ENCODE peak calls at places on chromosomes 16 and 17, in four cellular contexts. One of them, this sample, is unnamed.

GRCh38 chr17:35986643-35987042 is at the start of gene CCL14:
- DNase-seq in GM12878: no peak
- DNase-seq in K562: no peak
- DNase-seq in HL-60: no peak
- DNase-seq in this sample: no peak

GRCh38 chr16:69693916-69694315 is 32.4 kb downstream of the NQO1 start:
- DNase-seq in K562: no peak
- DNase-seq in GM12878: no peak
- DNase-seq in HL-60: no peak
- DNase-seq in this sample: no peak

GRCh38 chr17:50772251-50772650 is 4.9 kb upstream of the ANKRD40CL start:
- DNase-seq in HL-60: no peak
- DNase-seq in GM12878: no peak
- DNase-seq in K562: peak
- DNase-seq in this sample: peak

GRCh38 chr17:35387496-35387895 is 14.1 kb upstream of the SLFN11 start:
- DNase-seq in HL-60: no peak
- DNase-seq in K562: no peak
- DNase-seq in GM12878: no peak
- DNase-seq in this sample: no peak

GRCh38 chr17:75468311-75468754 is 11.9 kb downstream of the TMEM94 start:
- DNase-seq in GM12878: no peak
- DNase-seq in HL-60: no peak
- DNase-seq in K562: no peak
- DNase-seq in this sample: no peak

GRCh38 chr17:2085648-2085949 is 30.7 kb downstream of the HIC1 start:
- DNase-seq in K562: no peak
- DNase-seq in HL-60: no peak
- DNase-seq in GM12878: no peak
- DNase-seq in this sample: no peak

GRCh38 chr17:78723001-78723796 is 58.9 kb downstream of the CYTH1 start:
- DNase-seq in HL-60: no peak
- DNase-seq in K562: no peak
- DNase-seq in GM12878: no peak
- DNase-seq in this sample: no peak

GRCh38 chr17:78133971-78134898 is 3.7 kb downstream of the TMC8 start:
- DNase-seq in HL-60: peak
- DNase-seq in GM12878: no peak
- DNase-seq in K562: peak
- DNase-seq in this sample: no peak

GRCh38 chr17:64024781-64025731 is 4.6 kb upstream of the ICAM2 start:
- DNase-seq in HL-60: no peak
- DNase-seq in GM12878: no peak
- DNase-seq in K562: no peak
- DNase-seq in this sample: no peak

GRCh38 chr17:5194346-5194745 is 2.7 kb upstream of the ZNF594 start:
- DNase-seq in HL-60: no peak
- DNase-seq in K562: no peak
- DNase-seq in GM12878: no peak
- DNase-seq in this sample: no peak

GRCh38 chr17:15912416-15912955 is 32.4 kb upstream of the ADORA2B start:
- DNase-seq in GM12878: no peak
- DNase-seq in HL-60: no peak
- DNase-seq in K562: no peak
- DNase-seq in this sample: no peak

GRCh38 chr17:65711671-65712276 is 150.3 kb upstream of the AXIN2 start:
- DNase-seq in K562: no peak
- DNase-seq in GM12878: no peak
- DNase-seq in HL-60: no peak
- DNase-seq in this sample: no peak

GRCh38 chr16:67539691-67540635 is 11.3 kb downstream of the RIPOR1 start:
- DNase-seq in GM12878: no peak
- DNase-seq in K562: no peak
- DNase-seq in HL-60: no peak
- DNase-seq in this sample: no peak

GRCh38 chr16:29745853-29746345 is at the start of gene C16orf54:
- DNase-seq in GM12878: peak
- DNase-seq in K562: no peak
- DNase-seq in HL-60: peak
- DNase-seq in this sample: peak

GRCh38 chr16:22192261-22193133 is 13.6 kb upstream of the EEF2K start:
- DNase-seq in K562: peak
- DNase-seq in GM12878: peak
- DNase-seq in HL-60: peak
- DNase-seq in this sample: no peak

GRCh38 chr16:54447606-54448440 is 161.2 kb upstream of the IRX3 start:
- DNase-seq in K562: peak
- DNase-seq in GM12878: no peak
- DNase-seq in HL-60: no peak
- DNase-seq in this sample: no peak

GRCh38 chr16:57781741-57782606 is 20.3 kb downstream of the KIFC3 start:
- DNase-seq in GM12878: no peak
- DNase-seq in K562: no peak
- DNase-seq in HL-60: no peak
- DNase-seq in this sample: no peak

GRCh38 chr17:13346081-13346533 is 255.6 kb downstream of the HS3ST3A1 start:
- DNase-seq in HL-60: no peak
- DNase-seq in K562: peak
- DNase-seq in GM12878: no peak
- DNase-seq in this sample: no peak

GRCh38 chr17:34314279-34314678 is 5.0 kb upstream of the CCL8 start:
- DNase-seq in K562: no peak
- DNase-seq in GM12878: no peak
- DNase-seq in HL-60: peak
- DNase-seq in this sample: no peak

GRCh38 chr17:73042809-73043685 is 49.4 kb downstream of the SLC39A11 start:
- DNase-seq in K562: no peak
- DNase-seq in HL-60: no peak
- DNase-seq in GM12878: no peak
- DNase-seq in this sample: no peak

GRCh38 chr16:11252482-11252931 is 3.5 kb downstream of the SOCS1 start:
- DNase-seq in GM12878: no peak
- DNase-seq in HL-60: no peak
- DNase-seq in K562: no peak
- DNase-seq in this sample: no peak

GRCh38 chr17:79752175-79752574 is 21.4 kb downstream of the ENPP7 start:
- DNase-seq in HL-60: no peak
- DNase-seq in GM12878: no peak
- DNase-seq in K562: no peak
- DNase-seq in this sample: no peak

GRCh38 chr17:75566456-75567233 is 21.0 kb upstream of the MYO15B start:
- DNase-seq in K562: no peak
- DNase-seq in HL-60: no peak
- DNase-seq in GM12878: no peak
- DNase-seq in this sample: no peak

GRCh38 chr16:46772463-46772862 is 24.3 kb upstream of the MYLK3 start:
- DNase-seq in K562: no peak
- DNase-seq in GM12878: no peak
- DNase-seq in HL-60: no peak
- DNase-seq in this sample: no peak

GRCh38 chr16:46774743-46775177 is 26.6 kb upstream of the MYLK3 start:
- DNase-seq in K562: no peak
- DNase-seq in HL-60: no peak
- DNase-seq in GM12878: peak
- DNase-seq in this sample: no peak

GRCh38 chr16:46782320-46782719 is 34.2 kb upstream of the MYLK3 start:
- DNase-seq in GM12878: no peak
- DNase-seq in K562: no peak
- DNase-seq in HL-60: no peak
- DNase-seq in this sample: no peak

GRCh38 chr16:46775214-46775613 is 27.1 kb upstream of the MYLK3 start:
- DNase-seq in K562: no peak
- DNase-seq in GM12878: no peak
- DNase-seq in HL-60: no peak
- DNase-seq in this sample: no peak

GRCh38 chr16:46777804-46778203 is 29.7 kb upstream of the MYLK3 start:
- DNase-seq in K562: no peak
- DNase-seq in GM12878: no peak
- DNase-seq in HL-60: no peak
- DNase-seq in this sample: no peak
- TF ChIP-seq SPI1 in K562: no peak
- TF ChIP-seq SPI1 in GM12878: no peak
- TF ChIP-seq SPI1 in HL-60: no peak
- TF ChIP-seq SPI1 in this sample: no peak

GRCh38 chr16:88687254-88687576 is 908 bp upstream of the SNAI3 start:
- DNase-seq in HL-60: no peak
- DNase-seq in K562: no peak
- DNase-seq in GM12878: no peak
- DNase-seq in this sample: no peak
- TF ChIP-seq SPI1 in HL-60: no peak
- TF ChIP-seq SPI1 in K562: no peak
- TF ChIP-seq SPI1 in GM12878: no peak
- TF ChIP-seq SPI1 in this sample: no peak

DNA sequence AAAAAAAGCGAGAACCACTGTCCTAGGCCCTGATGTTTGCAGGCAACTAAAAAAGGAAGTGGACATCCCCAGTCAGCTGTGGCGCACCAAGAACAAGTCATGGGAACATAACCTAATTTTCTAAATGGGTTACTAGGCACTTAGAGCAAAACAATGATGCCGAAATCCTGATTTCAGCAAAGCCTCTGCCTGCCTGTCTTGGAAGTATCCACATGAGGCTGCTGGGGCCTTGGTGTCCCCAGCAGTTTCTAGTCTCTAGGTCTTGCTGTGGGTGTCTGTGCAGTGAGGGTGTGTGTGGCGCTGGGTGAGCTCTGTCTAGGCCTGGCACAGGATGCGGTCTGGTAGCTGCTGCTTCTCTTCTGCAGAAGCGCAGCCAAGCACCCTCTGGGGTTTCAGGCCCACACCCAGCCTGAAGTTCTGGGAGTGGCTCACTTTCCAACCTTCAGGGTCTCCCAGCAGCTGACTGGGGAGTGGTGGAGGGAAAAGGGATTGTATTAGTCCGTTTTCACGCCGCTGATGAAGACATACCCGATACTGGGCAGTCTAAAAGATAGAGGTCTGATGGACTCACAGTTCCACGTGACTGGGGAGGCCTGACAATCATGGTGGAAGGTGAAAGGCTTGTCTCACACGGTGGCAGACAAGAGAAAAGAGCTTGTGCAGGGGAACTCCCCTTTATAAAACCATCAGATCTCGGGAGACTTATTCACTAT is 21.1 kb downstream of the STH start:
- DNase-seq in HL-60: peak
- DNase-seq in GM12878: peak
- DNase-seq in K562: no peak
- DNase-seq in this sample: peak
- TF ChIP-seq SPI1 in HL-60: peak
- TF ChIP-seq SPI1 in GM12878: peak
- TF ChIP-seq SPI1 in K562: peak
- TF ChIP-seq SPI1 in this sample: peak

DNA sequence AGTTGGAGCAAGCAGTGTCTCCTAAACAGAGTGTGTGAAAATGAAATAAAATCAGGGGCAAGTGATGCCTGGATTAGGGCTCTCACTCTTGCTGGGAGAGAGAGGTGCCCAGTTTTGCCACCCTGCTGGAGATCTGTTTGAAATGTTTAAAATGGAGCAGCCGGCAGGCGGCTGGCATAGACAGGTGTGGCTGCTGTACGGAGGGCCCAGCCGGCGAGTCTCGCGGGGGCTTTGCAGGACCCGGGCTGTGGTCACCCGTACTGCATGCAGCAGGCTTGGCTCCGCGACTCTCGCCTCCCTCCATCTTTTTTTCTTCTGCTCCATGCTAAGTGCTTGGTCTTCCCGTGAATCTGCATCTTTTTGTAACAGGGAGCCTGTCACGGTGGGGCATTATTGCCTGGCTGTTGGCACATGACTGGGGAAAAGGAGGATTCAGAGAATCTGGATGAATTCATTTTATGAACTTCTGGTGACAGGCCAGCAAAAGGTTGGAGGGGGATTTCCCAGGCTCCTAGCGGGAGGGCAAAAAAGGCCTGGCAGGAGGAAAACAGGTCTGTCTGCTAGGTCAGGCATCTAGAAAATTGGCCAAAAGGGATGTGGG is 1.8 kb downstream of the ZNRF1 start:
- DNase-seq in GM12878: no peak
- DNase-seq in K562: no peak
- DNase-seq in HL-60: peak
- DNase-seq in this sample: no peak
- TF ChIP-seq SPI1 in GM12878: no peak
- TF ChIP-seq SPI1 in K562: no peak
- TF ChIP-seq SPI1 in HL-60: no peak
- TF ChIP-seq SPI1 in this sample: no peak

GRCh38 chr16:27460213-27460612 is 58.2 kb downstream of the IL21R start:
- DNase-seq in HL-60: no peak
- DNase-seq in GM12878: no peak
- DNase-seq in K562: no peak
- DNase-seq in this sample: no peak

GRCh38 chr16:27460663-27461482 is 58.9 kb downstream of the IL21R start:
- DNase-seq in GM12878: no peak
- DNase-seq in HL-60: no peak
- DNase-seq in K562: no peak
- DNase-seq in this sample: no peak

GRCh38 chr16:27462846-27463682 is 61.1 kb downstream of the IL21R start:
- DNase-seq in K562: no peak
- DNase-seq in GM12878: no peak
- DNase-seq in HL-60: no peak
- DNase-seq in this sample: no peak

GRCh38 chr16:27462200-27462845 is 60.3 kb downstream of the IL21R start:
- DNase-seq in GM12878: no peak
- DNase-seq in K562: no peak
- DNase-seq in HL-60: no peak
- DNase-seq in this sample: no peak

DNA sequence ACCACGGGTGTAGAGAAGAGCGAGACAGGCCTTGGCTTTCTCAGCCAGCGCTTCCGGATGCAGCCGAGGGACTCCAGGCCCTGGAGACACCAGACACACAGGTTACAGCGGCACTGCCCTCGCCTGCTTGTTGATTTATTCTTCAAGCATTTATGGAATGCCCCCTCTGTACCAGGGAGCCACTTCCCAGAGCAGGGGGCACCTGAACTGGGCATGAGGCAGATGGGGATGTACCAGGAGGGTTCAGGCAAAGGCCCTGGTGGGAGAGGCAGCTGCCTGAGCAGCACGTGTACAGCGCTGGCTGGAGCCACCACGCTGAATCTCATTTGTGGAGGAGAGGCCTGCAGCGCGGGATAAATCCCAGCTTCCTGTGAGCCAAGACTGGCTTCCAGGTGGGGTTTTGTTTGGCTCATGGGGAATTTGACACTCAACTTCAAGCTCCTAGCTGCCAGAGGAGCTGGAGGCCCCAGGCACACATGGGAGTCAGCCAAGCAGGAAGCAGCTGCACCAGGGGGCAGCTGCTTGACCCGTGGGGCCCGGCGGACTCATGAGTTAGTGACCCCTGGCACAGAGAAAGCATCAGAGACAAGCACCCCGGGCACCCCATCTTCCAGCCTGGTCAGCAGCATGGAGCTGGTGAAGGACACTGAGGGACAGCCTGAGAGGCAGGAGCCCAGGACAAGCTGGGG is 59.7 kb downstream of the IL21R start:
- DNase-seq in K562: no peak
- DNase-seq in GM12878: no peak
- DNase-seq in HL-60: no peak
- DNase-seq in this sample: no peak
- TF ChIP-seq SPI1 in K562: no peak
- TF ChIP-seq SPI1 in GM12878: no peak
- TF ChIP-seq SPI1 in HL-60: no peak
- TF ChIP-seq SPI1 in this sample: no peak

GRCh38 chr16:31664683-31665482 is 137.2 kb downstream of the AHSP start:
- DNase-seq in HL-60: no peak
- DNase-seq in K562: no peak
- DNase-seq in GM12878: no peak
- DNase-seq in this sample: no peak
- TF ChIP-seq SPI1 in HL-60: no peak
- TF ChIP-seq SPI1 in K562: no peak
- TF ChIP-seq SPI1 in GM12878: no peak
- TF ChIP-seq SPI1 in this sample: no peak

This sample was measured in GM12891.